ENCODE peak calls at places on chromosomes 2 and 18, in four cellular contexts. One of them, this sample, is unnamed.

GRCh38 chr2:176413786-176414185 is 144.5 kb downstream of the MTX2 start:
- DNase-seq in GM12864: no peak
- DNase-seq in psoas muscle: no peak
- DNase-seq in body of pancreas: no peak
- DNase-seq in this sample: no peak

GRCh38 chr2:161424992-161425391 is 8.9 kb downstream of the TBR1 start:
- DNase-seq in body of pancreas: no peak
- DNase-seq in GM12864: no peak
- DNase-seq in psoas muscle: no peak
- DNase-seq in this sample: no peak

GRCh38 chr2:178243961-178244360 is 49.6 kb downstream of the OSBPL6 start:
- DNase-seq in psoas muscle: no peak
- DNase-seq in body of pancreas: no peak
- DNase-seq in GM12864: no peak
- DNase-seq in this sample: no peak

GRCh38 chr2:183950673-183951072 is 647.7 kb upstream of the ZNF804A start:
- DNase-seq in body of pancreas: no peak
- DNase-seq in psoas muscle: no peak
- DNase-seq in GM12864: no peak
- DNase-seq in this sample: no peak

GRCh38 chr2:220779918-220780317 is 792.2 kb downstream of the EPHA4 start:
- DNase-seq in body of pancreas: no peak
- DNase-seq in psoas muscle: no peak
- DNase-seq in GM12864: no peak
- DNase-seq in this sample: no peak

GRCh38 chr2:156300337-156300736 is 32.2 kb downstream of the NR4A2 start:
- DNase-seq in GM12864: no peak
- DNase-seq in psoas muscle: no peak
- DNase-seq in body of pancreas: no peak
- DNase-seq in this sample: no peak

GRCh38 chr2:85240055-85240454 is 87.7 kb downstream of the TGOLN2 start:
- DNase-seq in GM12864: no peak
- DNase-seq in psoas muscle: no peak
- DNase-seq in body of pancreas: no peak
- DNase-seq in this sample: no peak

GRCh38 chr2:235102987-235103386 is 151.2 kb downstream of the SH3BP4 start:
- DNase-seq in psoas muscle: no peak
- DNase-seq in GM12864: no peak
- DNase-seq in body of pancreas: no peak
- DNase-seq in this sample: no peak

GRCh38 chr2:217868911-217869334 is 133.9 kb downstream of the TNS1 start:
- DNase-seq in GM12864: no peak
- DNase-seq in body of pancreas: no peak
- DNase-seq in psoas muscle: no peak
- DNase-seq in this sample: no peak

GRCh38 chr2:227642691-227643090 is 23.9 kb upstream of the SCYGR5 start:
- DNase-seq in body of pancreas: no peak
- DNase-seq in GM12864: no peak
- DNase-seq in psoas muscle: no peak
- DNase-seq in this sample: no peak

GRCh38 chr18:51107082-51107481 is 77.1 kb downstream of the SMAD4 start:
- DNase-seq in psoas muscle: no peak
- DNase-seq in GM12864: no peak
- DNase-seq in body of pancreas: no peak
- DNase-seq in this sample: no peak

GRCh38 chr2:50751255-50752069 is 280.5 kb downstream of the NRXN1 start:
- DNase-seq in GM12864: no peak
- DNase-seq in body of pancreas: no peak
- DNase-seq in psoas muscle: no peak
- DNase-seq in this sample: no peak

GRCh38 chr2:123073371-123073770 is 951.7 kb upstream of the CNTNAP5 start:
- DNase-seq in psoas muscle: no peak
- DNase-seq in GM12864: no peak
- DNase-seq in body of pancreas: no peak
- DNase-seq in this sample: no peak

GRCh38 chr2:161415041-161415440 is 1.1 kb upstream of the TBR1 start:
- DNase-seq in GM12864: no peak
- DNase-seq in psoas muscle: no peak
- DNase-seq in body of pancreas: no peak
- DNase-seq in this sample: no peak

GRCh38 chr18:72013512-72013911 is 530.6 kb downstream of the CBLN2 start:
- DNase-seq in GM12864: no peak
- DNase-seq in body of pancreas: no peak
- DNase-seq in psoas muscle: no peak
- DNase-seq in this sample: no peak

GRCh38 chr2:953975-954686 is 3.5 kb downstream of the SNTG2 start:
- DNase-seq in body of pancreas: no peak
- DNase-seq in psoas muscle: no peak
- DNase-seq in GM12864: no peak
- DNase-seq in this sample: no peak

DNA sequence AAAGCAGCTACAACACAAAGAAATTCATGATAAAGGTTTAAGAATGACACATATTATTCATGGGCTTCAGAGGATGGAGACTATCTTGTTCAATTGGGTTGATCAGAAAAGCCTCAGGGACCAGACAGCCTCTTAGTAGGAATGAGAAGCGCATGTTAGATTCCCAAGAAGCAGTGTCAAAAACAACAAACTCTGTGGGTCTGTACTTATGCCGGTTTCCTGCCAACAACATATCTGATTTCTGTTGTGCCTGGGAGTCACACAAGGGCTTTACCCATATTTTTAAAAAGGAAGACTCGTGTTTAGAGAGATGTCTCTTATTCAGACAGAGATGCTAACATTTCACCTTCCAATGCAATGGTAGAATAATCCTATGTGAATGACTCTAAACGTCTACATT is 2180.6 kb upstream of the CELF4 start:
- DNase-seq in GM12864: no peak
- DNase-seq in psoas muscle: no peak
- DNase-seq in body of pancreas: no peak
- DNase-seq in this sample: no peak
- H3K4me3 ChIP-seq in GM12864: no peak overlapping the region
- H3K4me3 ChIP-seq in psoas muscle: no peak overlapping the region
- H3K4me3 ChIP-seq in body of pancreas: no peak overlapping the region
- H3K4me3 ChIP-seq in this sample: no peak overlapping the region

DNA sequence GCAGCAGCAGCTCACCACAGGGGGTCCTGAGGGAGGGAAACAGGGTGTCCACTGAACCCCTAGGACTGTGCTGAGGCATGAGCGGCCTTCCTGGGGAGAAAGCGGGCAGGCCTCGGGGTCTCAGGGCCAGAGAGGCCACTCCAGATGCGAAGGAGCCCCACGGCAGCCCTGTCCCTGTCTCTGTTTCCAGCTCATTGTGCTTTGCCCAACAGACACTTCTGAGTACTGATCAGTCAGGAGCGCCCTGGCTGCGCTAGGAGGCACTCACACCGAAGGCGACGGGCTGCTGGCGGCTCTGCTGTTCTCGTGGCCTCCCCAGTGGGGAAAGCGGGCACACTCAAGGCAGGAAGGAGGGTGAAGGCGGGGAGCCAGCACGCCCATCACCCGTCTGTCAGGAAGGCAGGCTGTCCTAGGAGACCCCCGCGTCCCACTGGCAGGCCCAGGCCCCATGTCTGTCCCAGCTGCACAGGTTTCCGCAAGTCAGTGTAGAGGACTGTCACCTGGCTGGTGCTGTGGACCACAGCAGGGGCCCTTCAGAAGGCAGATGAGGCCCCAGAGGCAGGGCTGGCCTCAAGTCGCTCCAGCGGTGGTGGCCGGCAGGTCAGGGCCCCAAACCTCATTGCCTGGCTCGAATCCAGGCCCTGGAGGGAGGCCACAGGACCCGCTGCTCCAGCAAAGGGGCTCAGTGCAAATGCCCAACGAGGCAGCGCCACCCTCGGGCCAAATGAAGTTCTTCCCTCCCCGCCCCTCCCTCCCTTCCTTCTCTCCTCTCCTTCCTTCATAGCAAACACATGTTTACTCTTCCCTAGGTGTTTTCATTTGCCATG is 6.8 kb downstream of the ESPNL start:
- DNase-seq in body of pancreas: peak; percentile 52
- DNase-seq in GM12864: no peak
- DNase-seq in psoas muscle: peak; percentile 10
- DNase-seq in this sample: no peak
- H3K4me3 ChIP-seq in body of pancreas: no peak overlapping the region
- H3K4me3 ChIP-seq in GM12864: peak overlapping the region; percentile 55
- H3K4me3 ChIP-seq in psoas muscle: no peak overlapping the region
- H3K4me3 ChIP-seq in this sample: peak overlapping the region; percentile 59

GRCh38 chr2:30237346-30238142 is 6.2 kb downstream of the LBH start:
- DNase-seq in GM12864: no peak
- DNase-seq in psoas muscle: no peak
- DNase-seq in body of pancreas: no peak
- DNase-seq in this sample: no peak
- H3K4me3 ChIP-seq in GM12864: no peak overlapping the region
- H3K4me3 ChIP-seq in psoas muscle: peak overlapping the region; percentile 22
- H3K4me3 ChIP-seq in body of pancreas: no peak overlapping the region
- H3K4me3 ChIP-seq in this sample: no peak overlapping the region

GRCh38 chr2:95017836-95018235 is 7.7 kb upstream of the MAL start:
- DNase-seq in body of pancreas: no peak
- DNase-seq in GM12864: no peak
- DNase-seq in psoas muscle: no peak
- DNase-seq in this sample: no peak
- H3K4me3 ChIP-seq in body of pancreas: no peak overlapping the region
- H3K4me3 ChIP-seq in GM12864: no peak overlapping the region
- H3K4me3 ChIP-seq in psoas muscle: no peak overlapping the region
- H3K4me3 ChIP-seq in this sample: no peak overlapping the region